ENCODE peak calls at places on chromosomes 3 and 15, in seven cellular contexts. R is stomach, S is suprapubic skin, M is upper lobe of left lung, G is K562, J is transverse colon, Y is sigmoid colon. Q is an unnamed sample.
A peak's percentile ranks its signal among the peaks of the same experiment; 100 is the strongest.

GRCh38 chr3:49311283-49311682 is 28.6 kb downstream of the USP4 start:
- DNase-seq in R (no peak), S (no peak), M (no peak), G (no peak), J (no peak), Y (no peak), Q (no peak)

GRCh38 chr3:27310693-27311092 is 58.5 kb downstream of the NEK10 start:
- DNase-seq in R (no peak), S (no peak), M (no peak), G (no peak), J (no peak), Y (no peak), Q (no peak)

GRCh38 chr3:64575211-64575844 is 112.5 kb downstream of the ADAMTS9 start:
- DNase-seq in R (no peak), S (no peak), M (no peak), G (peak; percentile 11), J (no peak), Y (no peak), Q (peak; percentile 35)

GRCh38 chr3:98901032-98901464 is 447 bp downstream of the DCBLD2 start:
- DNase-seq in R (peak; percentile 40), S (no peak), M (peak; percentile 91), G (peak; percentile 38), J (peak; percentile 45), Y (peak; percentile 80), Q (peak; percentile 70)

GRCh38 chr15:46644493-46645481 is 1010.0 kb downstream of the SQOR start:
- DNase-seq in R (no peak), S (no peak), M (no peak), G (no peak), J (no peak), Y (no peak), Q (no peak)

GRCh38 chr3:185131602-185132256 is 21.1 kb downstream of the C3orf70 start:
- DNase-seq in R (no peak), S (no peak), M (no peak), G (no peak), J (no peak), Y (no peak), Q (no peak)

GRCh38 chr15:52796742-52797515 is 6.8 kb upstream of the ONECUT1 start:
- DNase-seq in R (no peak), S (no peak), M (no peak), G (no peak), J (no peak), Y (no peak), Q (no peak)

GRCh38 chr15:84570164-84570692 is 30.6 kb upstream of the ZSCAN2 start:
- DNase-seq in R (peak; percentile 61), S (peak; percentile 86), M (peak; percentile 92), G (peak; percentile 65), J (peak; percentile 76), Y (peak; percentile 80), Q (no peak)

GRCh38 chr3:174023445-174023844 is 625.9 kb downstream of the NLGN1 start:
- DNase-seq in R (no peak), S (no peak), M (no peak), G (no peak), J (no peak), Y (no peak), Q (no peak)

GRCh38 chr15:94777037-94777436 is 545.7 kb downstream of the MCTP2 start:
- DNase-seq in R (no peak), S (no peak), M (no peak), G (no peak), J (no peak), Y (no peak), Q (no peak)

GRCh38 chr3:16888785-16889607 is 4.2 kb downstream of the PLCL2 start:
- DNase-seq in R (no peak), S (no peak), M (no peak), G (no peak), J (no peak), Y (no peak), Q (no peak)

GRCh38 chr3:102165367-102165766 is 269.4 kb upstream of the ZPLD1 start:
- DNase-seq in R (no peak), S (no peak), M (no peak), G (no peak), J (no peak), Y (no peak), Q (no peak)

GRCh38 chr15:82904574-82904973 is 47.9 kb downstream of the HOMER2 start:
- DNase-seq in R (no peak), S (no peak), M (no peak), G (no peak), J (no peak), Y (no peak), Q (no peak)

GRCh38 chr3:68919000-68919399 is 13.3 kb downstream of the TAFA4 start:
- DNase-seq in R (no peak), S (no peak), M (no peak), G (no peak), J (no peak), Y (no peak), Q (peak; percentile 21)

GRCh38 chr3:150455341-150455740 is 47.2 kb downstream of the TSC22D2 start:
- DNase-seq in R (no peak), S (no peak), M (no peak), G (no peak), J (no peak), Y (no peak), Q (no peak)

GRCh38 chr3:12894629-12895028 is 53.3 kb upstream of the RPL32 start:
- DNase-seq in R (no peak), S (no peak), M (no peak), G (no peak), J (no peak), Y (no peak), Q (no peak)

GRCh38 chr15:97984157-97984556 is 23.7 kb downstream of the ARRDC4 start:
- DNase-seq in R (no peak), S (no peak), M (no peak), G (no peak), J (no peak), Y (no peak), Q (no peak)

GRCh38 chr3:71350998-71351397 is 232.5 kb downstream of the FOXP1 start:
- DNase-seq in R (no peak), S (no peak), M (no peak), G (no peak), J (no peak), Y (no peak), Q (no peak)

GRCh38 chr3:126582286-126582685 is 23.6 kb upstream of the C3orf22 start:
- DNase-seq in R (no peak), S (no peak), M (no peak), G (no peak), J (no peak), Y (no peak), Q (no peak)

GRCh38 chr3:32685604-32686185 is 707 bp downstream of the CNOT10 start:
- DNase-seq in R (no peak), S (peak; percentile 79), M (no peak), G (no peak), J (no peak), Y (no peak), Q (no peak)

GRCh38 chr3:32686713-32687112 is 1.7 kb downstream of the CNOT10 start:
- DNase-seq in R (no peak), S (no peak), M (no peak), G (no peak), J (no peak), Y (no peak), Q (no peak)

GRCh38 chr3:32681811-32682210 is 3.2 kb upstream of the CNOT10 start:
- DNase-seq in R (no peak), S (no peak), M (no peak), G (no peak), J (no peak), Y (no peak), Q (no peak)

GRCh38 chr3:32684029-32684799 is 774 bp upstream of the CNOT10 start:
- DNase-seq in R (no peak), S (no peak), M (no peak), G (no peak), J (no peak), Y (no peak), Q (no peak)

DNA sequence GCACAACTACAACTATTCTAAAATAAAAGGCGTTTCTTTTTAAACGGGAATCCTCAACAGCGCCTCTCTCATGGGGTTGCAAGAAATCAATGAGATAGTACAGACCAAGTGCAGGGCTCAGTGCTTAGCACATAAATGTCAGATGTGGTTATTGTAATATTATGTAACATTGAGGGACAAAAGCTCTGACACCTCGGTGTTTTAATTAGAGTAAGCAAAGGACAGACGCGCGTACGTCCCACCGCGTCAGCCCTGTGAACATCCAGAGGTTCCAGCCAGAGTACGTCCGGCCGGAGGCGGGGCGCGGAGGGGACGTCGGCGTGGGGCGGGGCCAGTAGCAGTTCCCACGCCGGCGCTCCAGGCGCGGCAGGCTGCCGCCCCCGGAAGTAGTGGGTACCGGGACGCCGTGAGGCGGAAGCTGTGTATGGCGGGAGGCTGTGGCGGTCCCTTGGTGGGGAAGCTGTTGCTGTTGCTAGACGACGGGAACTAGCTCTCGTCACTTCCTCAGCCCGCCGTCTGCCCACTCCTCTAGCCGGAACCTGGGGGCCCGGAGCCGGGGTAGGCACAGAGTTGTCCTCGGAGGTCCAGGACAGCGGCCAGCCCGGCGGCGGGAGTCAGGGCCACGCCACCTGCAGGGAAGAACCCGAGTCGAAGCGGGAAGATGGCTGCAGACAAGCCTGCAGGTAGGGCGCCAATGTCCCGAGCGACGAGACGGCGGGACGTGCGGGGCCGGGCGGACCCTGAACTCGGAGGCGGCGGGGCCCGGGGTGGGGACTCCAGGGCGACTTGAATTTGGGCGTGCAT is at the start of gene CNOT10:
- DNase-seq in R (peak; percentile 95), S (peak; percentile 96), M (peak; percentile 99), G (peak; percentile 96), J (peak; percentile 97), Y (peak; percentile 96), Q (peak; percentile 95)
- TF ChIP-seq POLR2A in R (no peak), S (no peak), M (no peak), G (peak; percentile 86), J (peak; percentile 49), Y (peak; percentile 27), Q (peak; percentile 41)

GRCh38 chr15:66770518-66771350 is 68.7 kb downstream of the SMAD6 start:
- DNase-seq in R (no peak), S (no peak), M (no peak), G (no peak), J (peak; percentile 36), Y (peak; percentile 48), Q (no peak)
- TF ChIP-seq POLR2AphosphoS5 in R (peak; percentile 33), S (no peak), M (no peak), G (no peak), J (peak; percentile 25), Y (no peak), Q (no peak)

DNA sequence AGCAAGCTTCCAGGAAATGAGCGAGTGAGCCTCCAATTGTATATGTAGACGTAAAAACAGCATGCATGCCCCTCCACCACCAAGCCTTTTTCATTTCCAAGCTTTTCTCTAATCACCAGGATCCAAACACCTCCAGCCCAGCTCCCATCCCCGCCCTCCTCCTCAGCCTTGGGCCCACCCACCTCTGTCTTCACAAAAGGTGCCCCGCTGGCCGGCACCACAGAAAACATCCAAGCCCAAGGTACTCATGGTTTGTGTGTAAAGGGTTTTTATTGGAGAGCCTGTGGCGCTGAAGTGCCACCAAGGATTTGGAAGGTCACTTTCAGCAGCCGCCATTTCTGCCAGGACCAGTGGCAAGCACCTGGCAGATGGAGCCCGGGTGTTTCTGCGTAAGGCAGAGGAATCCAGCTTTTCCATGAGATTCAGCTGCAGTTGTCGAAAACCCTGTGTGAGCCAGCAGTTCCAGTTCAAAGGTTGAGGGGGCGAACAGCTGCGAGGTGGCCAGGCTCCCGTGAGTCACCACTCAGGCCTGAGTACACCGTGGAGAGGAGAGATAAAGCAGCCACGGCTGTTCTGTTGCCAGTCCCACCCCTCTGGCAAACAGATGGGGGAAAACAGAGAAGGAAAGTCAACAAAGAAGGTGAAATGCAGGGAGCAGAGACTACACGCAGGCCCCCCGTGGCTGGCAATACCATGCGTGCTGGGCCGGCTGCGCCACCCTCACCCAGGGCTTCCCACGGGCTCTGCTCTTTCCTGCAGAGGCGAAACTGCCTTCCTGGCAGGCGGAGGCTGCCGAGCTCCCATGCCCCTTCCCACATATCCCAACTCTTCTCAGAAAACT is 38.2 kb downstream of the FAM174B start:
- DNase-seq in R (peak; percentile 92), S (peak; percentile 73), M (peak; percentile 75), G (peak; percentile 87), J (peak; percentile 71), Y (peak; percentile 94), Q (peak; percentile 99)
- TF ChIP-seq POLR2A in R (no peak), S (no peak), M (no peak), G (no peak), J (no peak), Y (no peak), Q (no peak)

GRCh38 chr3:193052294-193052693 is 134.6 kb upstream of the MB21D2 start:
- DNase-seq in R (no peak), S (no peak), M (no peak), G (no peak), J (no peak), Y (no peak), Q (no peak)
- TF ChIP-seq POLR2AphosphoS5 in R (no peak), S (no peak), M (no peak), G (no peak), J (no peak), Y (no peak), Q (no peak)